ENCODE peak calls at places on chromosome 22, in nine cellular contexts. L is fibroblast of lung, W is AG04449, Q is AG09309, C is spleen, E is nephron progenitor cell, V is heart left ventricle, G is mammary epithelial cell, I is stomach. D is an unnamed sample.

GRCh38 chr22:44702479-44703219 is 645 bp downstream of the PRR5 start:
- DNase-seq in V (no peak), Q (no peak), E (peak), C (peak), I (peak), W (no peak), L (peak), G (peak), D (peak)

GRCh38 chr22:47030881-47031627 is 268.6 kb downstream of the TBC1D22A start:
- DNase-seq in V (no peak), I (no peak), W (no peak), Q (no peak), L (no peak), E (no peak), C (peak), G (no peak), D (peak)

GRCh38 chr22:24177456-24177855 is 3.8 kb upstream of the SUSD2 start:
- DNase-seq in W (no peak), Q (no peak), I (no peak), G (no peak), E (no peak), L (no peak), V (no peak), C (no peak), D (no peak)

GRCh38 chr22:29030618-29031235 is 30.9 kb downstream of the C22orf31 start:
- DNase-seq in I (peak), C (peak), L (peak), E (peak), V (peak), W (no peak), Q (peak), G (peak), D (no peak)

GRCh38 chr22:42932857-42933782 is 76.0 kb upstream of the ARFGAP3 start:
- DNase-seq in C (peak), L (no peak), G (no peak), Q (no peak), E (no peak), V (peak), W (no peak), I (no peak), D (no peak)

GRCh38 chr22:50490531-50491308 is 4.1 kb downstream of the MIOX start:
- DNase-seq in L (no peak), G (no peak), W (no peak), E (no peak), V (no peak), C (no peak), I (no peak), Q (no peak), D (no peak)

GRCh38 chr22:40415531-40416266 is 45.3 kb downstream of the SGSM3 start:
- DNase-seq in L (no peak), E (no peak), V (no peak), Q (no peak), C (peak), W (no peak), I (no peak), G (no peak), D (no peak)

GRCh38 chr22:29394931-29395581 is 6.7 kb upstream of the AP1B1 start:
- DNase-seq in E (peak), W (no peak), I (peak), L (peak), Q (no peak), C (peak), V (peak), G (peak), D (no peak)

GRCh38 chr22:42564699-42565098 is 10.9 kb downstream of the SERHL2 start:
- DNase-seq in W (no peak), L (no peak), G (no peak), Q (no peak), I (no peak), V (no peak), E (no peak), C (no peak), D (no peak)

GRCh38 chr22:39362271-39362670 is 12.5 kb downstream of the SYNGR1 start:
- DNase-seq in V (no peak), G (no peak), L (no peak), I (no peak), C (no peak), Q (no peak), W (no peak), E (no peak), D (no peak)

GRCh38 chr22:37904572-37905533 is 1.2 kb upstream of the MICALL1 start:
- DNase-seq in W (peak), G (peak), C (no peak), E (peak), L (peak), Q (peak), V (no peak), I (peak), D (no peak)

GRCh38 chr22:19291218-19291579 is 320 bp downstream of the CLTCL1 start:
- DNase-seq in E (peak), I (peak), L (no peak), Q (no peak), W (no peak), V (peak), G (peak), C (no peak), D (peak)

GRCh38 chr22:20448630-20449029 is 11.0 kb upstream of the SCARF2 start:
- DNase-seq in E (no peak), V (no peak), C (no peak), L (no peak), Q (no peak), G (no peak), W (no peak), I (no peak), D (no peak)

GRCh38 chr22:29073618-29074275 is 912 bp downstream of the KREMEN1 start:
- DNase-seq in L (peak), G (no peak), E (peak), C (peak), Q (no peak), V (peak), I (peak), W (no peak), D (no peak)

GRCh38 chr22:22583030-22583429 is 24.0 kb upstream of the PRAME start:
- DNase-seq in I (no peak), E (no peak), L (no peak), G (no peak), C (no peak), Q (no peak), V (no peak), W (no peak), D (no peak)
- TF ChIP-seq CTCF in I (no peak), E (no peak), L (no peak), G (no peak), C (no peak), Q (no peak), V (no peak), W (no peak), D (no peak)

GRCh38 chr22:41504397-41504796 is 35.5 kb downstream of the ACO2 start:
- DNase-seq in L (no peak), V (peak), W (no peak), G (peak), Q (no peak), I (no peak), C (no peak), E (no peak), D (no peak)

GRCh38 chr22:41507330-41508063 is 36.8 kb downstream of the POLR3H start:
- DNase-seq in I (no peak), V (no peak), W (no peak), G (no peak), Q (no peak), E (no peak), L (no peak), C (no peak), D (no peak)

GRCh38 chr22:41511521-41511968 is 32.7 kb downstream of the POLR3H start:
- DNase-seq in E (no peak), C (no peak), L (no peak), W (no peak), Q (no peak), I (no peak), V (peak), G (no peak), D (no peak)

GRCh38 chr22:41512421-41513194 is 31.7 kb downstream of the POLR3H start:
- DNase-seq in Q (no peak), V (no peak), E (peak), G (peak), L (peak), C (no peak), W (no peak), I (no peak), D (no peak)

GRCh38 chr22:41508770-41509170 is 35.5 kb downstream of the POLR3H start:
- DNase-seq in W (no peak), G (no peak), L (no peak), I (no peak), V (peak), Q (no peak), E (peak), C (no peak), D (no peak)
- TF ChIP-seq CTCF in W (no peak), G (no peak), L (no peak), I (no peak), V (peak), Q (no peak), E (peak), C (no peak), D (peak)

GRCh38 chr22:22368516-22368915 is 123.9 kb downstream of the VPREB1 start:
- DNase-seq in C (no peak), V (no peak), W (no peak), Q (no peak), I (no peak), E (no peak), G (no peak), L (no peak), D (no peak)

GRCh38 chr22:22369962-22370265 is 125.3 kb downstream of the VPREB1 start:
- DNase-seq in W (no peak), L (no peak), I (no peak), Q (no peak), C (no peak), E (no peak), V (no peak), G (no peak), D (no peak)

GRCh38 chr22:22374163-22374562 is 129.6 kb downstream of the VPREB1 start:
- DNase-seq in L (no peak), V (no peak), I (no peak), G (no peak), Q (no peak), C (no peak), W (no peak), E (no peak), D (no peak)

GRCh38 chr22:22372063-22372462 is 127.5 kb downstream of the VPREB1 start:
- DNase-seq in C (no peak), I (no peak), Q (no peak), W (no peak), G (no peak), E (no peak), V (no peak), L (no peak), D (no peak)

GRCh38 chr22:22371031-22371541 is 126.5 kb downstream of the VPREB1 start:
- DNase-seq in V (peak), L (no peak), I (no peak), E (no peak), W (no peak), C (no peak), G (no peak), Q (no peak), D (no peak)
- TF ChIP-seq CTCF in V (no peak), L (no peak), I (no peak), E (no peak), W (peak), C (no peak), G (no peak), Q (no peak), D (no peak)

DNA sequence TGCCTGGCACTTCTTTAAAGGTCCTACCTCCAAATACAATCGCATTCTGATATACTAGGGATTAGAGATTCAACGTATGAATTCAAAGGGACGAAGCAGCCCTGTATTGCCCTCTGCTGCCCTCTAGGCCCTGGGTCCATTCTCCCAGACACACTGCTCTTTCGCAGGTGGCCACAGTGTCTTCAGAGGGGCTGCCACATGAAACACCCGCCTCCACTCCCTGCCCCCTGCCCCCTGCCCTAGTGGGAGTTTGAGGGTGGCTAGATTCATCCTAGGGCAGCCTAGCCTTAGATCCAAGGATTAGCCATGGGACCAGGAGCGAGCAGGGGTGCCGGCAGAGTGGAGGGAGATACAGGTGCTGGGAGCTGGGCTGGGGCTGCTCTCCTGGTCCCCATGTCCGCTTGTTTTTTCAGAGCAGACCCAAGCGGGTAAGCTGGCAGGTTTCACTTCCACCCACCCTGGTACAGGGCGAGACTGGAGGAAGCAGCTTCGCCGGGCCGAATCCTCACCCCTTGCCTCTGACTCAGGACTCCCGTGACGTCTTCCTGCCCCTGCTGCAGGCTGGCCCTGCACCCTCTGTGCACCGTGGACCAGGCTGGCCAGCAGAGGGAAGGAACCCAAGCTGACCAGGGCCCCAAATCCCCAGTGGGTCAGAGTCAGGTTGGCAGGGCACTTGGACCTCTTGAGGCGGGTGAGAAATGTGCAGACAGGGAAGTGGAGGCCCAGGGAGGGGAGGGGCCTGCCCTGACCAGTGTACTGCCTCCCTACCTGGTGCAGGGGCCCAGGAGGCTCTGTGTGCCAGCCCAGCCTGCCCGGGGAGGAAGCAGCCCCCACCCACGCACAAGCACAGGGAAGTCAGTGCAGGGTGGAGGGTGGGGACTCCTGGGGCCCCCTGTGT is 28.4 kb upstream of the HMOX1 start:
- DNase-seq in Q (no peak), G (no peak), I (peak), L (no peak), C (peak), E (peak), W (no peak), V (peak), D (no peak)
- TF ChIP-seq CTCF in Q (peak), G (no peak), I (no peak), L (no peak), C (peak), E (peak), W (peak), V (no peak), D (no peak)

GRCh38 chr22:25367756-25368155 is 148.3 kb downstream of the CRYBB2 start:
- DNase-seq in I (no peak), C (no peak), Q (no peak), V (no peak), G (no peak), L (no peak), E (no peak), W (no peak), D (no peak)

GRCh38 chr22:25366876-25367466 is 147.5 kb downstream of the CRYBB2 start:
- DNase-seq in I (no peak), C (no peak), W (no peak), G (no peak), V (no peak), E (no peak), L (peak), Q (no peak), D (peak)

GRCh38 chr22:25368271-25368670 is 148.8 kb downstream of the CRYBB2 start:
- DNase-seq in G (no peak), L (peak), V (no peak), C (no peak), E (no peak), Q (no peak), I (peak), W (peak), D (no peak)

GRCh38 chr22:25370322-25370721 is 150.9 kb downstream of the CRYBB2 start:
- DNase-seq in V (no peak), G (no peak), I (no peak), C (no peak), Q (no peak), W (no peak), L (no peak), E (no peak), D (no peak)

GRCh38 chr22:25369133-25369532 is 149.7 kb downstream of the CRYBB2 start:
- DNase-seq in C (no peak), L (no peak), G (no peak), W (no peak), V (no peak), E (no peak), I (no peak), Q (no peak), D (peak)
- TF ChIP-seq CTCF in C (no peak), L (no peak), G (no peak), W (no peak), V (no peak), E (no peak), I (no peak), Q (no peak), D (no peak)

GRCh38 chr22:34105461-34106062 is 185.3 kb upstream of the LARGE1 start:
- DNase-seq in E (peak), L (no peak), Q (no peak), V (peak), W (no peak), I (peak), C (no peak), G (peak), D (no peak)
- TF ChIP-seq CTCF in E (peak), L (no peak), Q (no peak), V (peak), W (peak), I (no peak), C (peak), G (peak), D (peak)

GRCh38 chr22:18104566-18104965 is 6.0 kb upstream of the TUBA8 start:
- DNase-seq in E (no peak), I (no peak), Q (no peak), V (no peak), L (peak), C (peak), G (no peak), W (no peak), D (no peak)
- TF ChIP-seq CTCF in E (no peak), I (no peak), Q (no peak), V (no peak), L (no peak), C (no peak), G (no peak), W (no peak), D (no peak)